ENCODE peak calls at places on chromosomes 3 and 15, in eight cellular contexts. K is heart right ventricle; R is H9; B is colonic mucosa; G is adrenal gland; Z is naive thymus-derived CD4-positive, alpha-beta T cell; T is Karpas-422; O is Peyer's patch. S is an unnamed sample. For H3K4me1, the result is how much of the 10 kb centered on the place peaks cover.

GRCh38 chr3:64220161-64220560 is 5.1 kb downstream of the PRICKLE2 start:
- DNase-seq in K (no peak), R (no peak), B (no peak), G (no peak), Z (no peak), T (no peak), O (no peak), S (no peak)

GRCh38 chr15:68542771-68543544 is 35.8 kb upstream of the CORO2B start:
- DNase-seq in K (peak), R (no peak), B (peak), G (peak), Z (no peak), T (no peak), O (no peak), S (no peak)

GRCh38 chr15:62343397-62343796 is 178.3 kb upstream of the C2CD4B start:
- DNase-seq in K (no peak), R (no peak), B (peak), G (no peak), Z (no peak), T (no peak), O (no peak), S (no peak)

GRCh38 chr3:53668872-53669271 is 174.5 kb downstream of the CACNA1D start:
- DNase-seq in K (no peak), R (no peak), B (no peak), G (no peak), Z (no peak), T (peak), O (no peak), S (no peak)

GRCh38 chr3:113728661-113729060 is 17.4 kb downstream of the NAA50 start:
- DNase-seq in K (no peak), R (no peak), B (no peak), G (no peak), Z (no peak), T (no peak), O (no peak), S (no peak)

GRCh38 chr15:92391640-92392039 is 2.0 kb upstream of the ST8SIA2 start:
- DNase-seq in K (no peak), R (peak), B (no peak), G (no peak), Z (no peak), T (peak), O (no peak), S (no peak)

GRCh38 chr3:124409650-124410275 is 320.5 kb upstream of the UMPS start:
- DNase-seq in K (no peak), R (no peak), B (no peak), G (no peak), Z (no peak), T (no peak), O (no peak), S (no peak)

GRCh38 chr3:58383904-58384303 is 49.7 kb downstream of the PDHB start:
- DNase-seq in K (no peak), R (no peak), B (no peak), G (peak), Z (no peak), T (no peak), O (no peak), S (no peak)

GRCh38 chr3:156382458-156383346 is 172.2 kb downstream of the SSR3 start:
- DNase-seq in K (no peak), R (peak), B (peak), G (peak), Z (no peak), T (peak), O (no peak), S (no peak)

GRCh38 chr3:76369170-76369569 is 583.8 kb upstream of the ZNF717 start:
- DNase-seq in K (no peak), R (no peak), B (no peak), G (no peak), Z (no peak), T (peak), O (no peak), S (no peak)

GRCh38 chr3:156638271-156638670 is 36.1 kb upstream of the TIPARP start:
- DNase-seq in K (no peak), R (no peak), B (no peak), G (no peak), Z (no peak), T (peak), O (no peak), S (no peak)

GRCh38 chr3:37909067-37909911 is 47.6 kb downstream of the CTDSPL start:
- DNase-seq in K (no peak), R (no peak), B (no peak), G (no peak), Z (no peak), T (no peak), O (no peak), S (no peak)

GRCh38 chr3:182609575-182610156 is 183.6 kb upstream of the ATP11B start:
- DNase-seq in K (no peak), R (no peak), B (peak), G (no peak), Z (no peak), T (no peak), O (no peak), S (no peak)

GRCh38 chr15:72375501-72375845 is 341 bp downstream of the HEXA start:
- DNase-seq in K (no peak), R (no peak), B (peak), G (peak), Z (no peak), T (peak), O (no peak), S (no peak)

GRCh38 chr3:168156479-168156878 is 60.8 kb upstream of the GOLIM4 start:
- DNase-seq in K (no peak), R (no peak), B (no peak), G (no peak), Z (no peak), T (no peak), O (no peak), S (no peak)

GRCh38 chr3:127739347-127740135 is 66.8 kb downstream of the ABTB1 start:
- DNase-seq in K (no peak), R (no peak), B (no peak), G (no peak), Z (no peak), T (no peak), O (no peak), S (no peak)

GRCh38 chr3:148992635-148993230 is 1.4 kb downstream of the GYG1 start:
- DNase-seq in K (no peak), R (no peak), B (no peak), G (no peak), Z (no peak), T (no peak), O (no peak), S (no peak)

GRCh38 chr3:186942168-186942567 is 11.8 kb downstream of the ST6GAL1 start:
- DNase-seq in K (no peak), R (no peak), B (no peak), G (no peak), Z (no peak), T (no peak), O (no peak), S (no peak)

GRCh38 chr3:10653866-10654611 is 148.7 kb upstream of the ATP2B2 start:
- DNase-seq in K (no peak), R (no peak), B (no peak), G (no peak), Z (no peak), T (no peak), O (no peak), S (no peak)

GRCh38 chr3:120495809-120496208 is 45.0 kb upstream of the FSTL1 start:
- DNase-seq in K (no peak), R (no peak), B (no peak), G (no peak), Z (no peak), T (no peak), O (no peak), S (no peak)

GRCh38 chr15:41930221-41930866 is 36.5 kb upstream of the SPTBN5 start:
- DNase-seq in K (no peak), R (no peak), B (peak), G (peak), Z (no peak), T (no peak), O (no peak), S (no peak)

GRCh38 chr3:166052440-166052839 is 215.2 kb upstream of the BCHE start:
- DNase-seq in K (no peak), R (peak), B (no peak), G (no peak), Z (no peak), T (no peak), O (no peak), S (no peak)

GRCh38 chr15:42728562-42728961 is 8.4 kb downstream of the CDAN1 start:
- DNase-seq in K (no peak), R (no peak), B (no peak), G (no peak), Z (no peak), T (no peak), O (no peak), S (no peak)

GRCh38 chr3:40768536-40768935 is 243.8 kb downstream of the ZNF621 start:
- DNase-seq in K (no peak), R (no peak), B (no peak), G (no peak), Z (no peak), T (no peak), O (no peak), S (no peak)

GRCh38 chr15:36632196-36632595 is 52.8 kb downstream of the CDIN1 start:
- DNase-seq in K (no peak), R (no peak), B (no peak), G (no peak), Z (no peak), T (no peak), O (no peak), S (no peak)

DNA sequence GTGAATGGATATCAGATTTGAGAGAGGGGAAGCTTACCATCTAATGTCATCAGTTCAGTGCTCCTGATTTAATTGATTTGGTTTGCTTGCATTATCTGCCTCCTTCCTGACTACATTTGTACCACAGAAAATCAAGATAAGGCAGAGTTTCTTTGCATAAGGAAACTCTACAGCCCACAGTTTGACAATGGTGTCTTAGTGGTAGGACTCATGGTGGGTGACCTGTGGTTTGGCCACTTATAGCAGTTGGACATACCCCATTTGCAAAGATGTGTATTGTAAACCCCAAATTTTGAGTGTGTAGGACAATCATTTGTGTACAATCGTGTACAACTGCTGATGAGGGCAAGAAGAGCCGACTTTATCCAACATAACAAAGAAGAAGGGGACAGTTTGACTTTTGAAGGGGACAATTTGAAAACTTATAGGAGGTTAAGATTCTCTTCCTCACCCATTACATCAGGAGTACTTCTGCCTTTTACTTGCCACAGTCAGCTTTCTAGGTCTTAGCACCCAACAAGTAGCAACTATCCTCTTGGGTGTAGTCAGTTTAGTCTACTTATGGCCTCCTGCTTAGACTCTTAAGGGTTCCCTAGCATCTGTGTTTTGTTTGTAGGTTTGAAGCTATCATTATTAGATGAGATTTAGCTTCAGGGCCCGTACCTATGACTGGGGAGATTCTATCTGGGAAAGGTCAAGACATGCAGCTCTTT is 6.2 kb downstream of the TGFBR2 start:
- DNase-seq in K (no peak), R (no peak), B (no peak), G (no peak), Z (no peak), T (no peak), O (no peak), S (no peak)
- H3K4me1 ChIP-seq in K (half or more), R (under half), B (under half), G (half or more), Z (half or more), T (under half), O (under half), S (half or more)

GRCh38 chr15:60397772-60398445 is at the start of gene ANXA2:
- DNase-seq in K (peak), R (peak), B (peak), G (peak), Z (peak), T (peak), O (peak), S (peak)

GRCh38 chr15:60396964-60397771 is 618 bp downstream of the ANXA2 start:
- DNase-seq in K (peak), R (peak), B (peak), G (peak), Z (peak), T (peak), O (peak), S (peak)

GRCh38 chr15:60395276-60396011 is 2.3 kb downstream of the ANXA2 start:
- DNase-seq in K (no peak), R (no peak), B (no peak), G (no peak), Z (no peak), T (no peak), O (no peak), S (no peak)

GRCh38 chr15:60396560-60396963 is 1.2 kb downstream of the ANXA2 start:
- DNase-seq in K (no peak), R (no peak), B (peak), G (no peak), Z (no peak), T (no peak), O (no peak), S (no peak)

GRCh38 chr15:60396100-60396499 is 1.7 kb downstream of the ANXA2 start:
- DNase-seq in K (no peak), R (no peak), B (no peak), G (no peak), Z (no peak), T (no peak), O (no peak), S (no peak)
- H3K4me1 ChIP-seq in K (half or more), R (under half), B (under half), G (half or more), Z (under half), T (under half), O (under half), S (under half)

DNA sequence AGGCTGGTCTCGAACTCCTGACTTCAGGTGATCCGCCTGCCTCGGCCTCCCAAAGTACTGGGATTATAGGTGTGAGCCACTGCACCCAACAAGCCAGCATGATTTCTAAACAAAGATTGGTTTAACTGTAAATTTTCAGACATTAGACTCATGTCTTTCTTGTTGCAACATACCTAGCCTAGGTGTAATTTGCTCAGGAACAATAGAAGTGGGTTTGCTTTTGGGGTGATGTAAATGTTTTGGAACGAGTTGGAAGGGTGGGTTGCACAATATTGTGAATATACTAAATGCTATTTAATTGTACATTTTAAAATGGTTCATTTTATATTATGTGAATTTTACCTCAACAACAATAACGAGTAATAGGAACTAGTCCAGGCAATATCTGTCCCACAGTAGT is 7.1 kb downstream of the CCR4 start:
- DNase-seq in K (no peak), R (no peak), B (no peak), G (no peak), Z (no peak), T (no peak), O (no peak), S (no peak)
- H3K4me1 ChIP-seq in K (under half), R (under half), B (under half), G (under half), Z (under half), T (under half), O (under half), S (under half)

GRCh38 chr3:134359121-134360010 is 14.9 kb downstream of the AMOTL2 start:
- DNase-seq in K (no peak), R (no peak), B (no peak), G (no peak), Z (no peak), T (no peak), O (no peak), S (no peak)

GRCh38 chr3:134362221-134362620 is 12.0 kb downstream of the AMOTL2 start:
- DNase-seq in K (no peak), R (no peak), B (no peak), G (peak), Z (no peak), T (no peak), O (no peak), S (no peak)

GRCh38 chr3:134357914-134358811 is 16.1 kb downstream of the AMOTL2 start:
- DNase-seq in K (no peak), R (peak), B (no peak), G (peak), Z (no peak), T (peak), O (no peak), S (no peak)

GRCh38 chr3:134361162-134361831 is 12.9 kb downstream of the AMOTL2 start:
- DNase-seq in K (no peak), R (no peak), B (no peak), G (no peak), Z (no peak), T (no peak), O (no peak), S (no peak)

GRCh38 chr3:134360046-134360445 is 14.2 kb downstream of the AMOTL2 start:
- DNase-seq in K (no peak), R (no peak), B (no peak), G (no peak), Z (no peak), T (no peak), O (no peak), S (no peak)
- H3K4me1 ChIP-seq in K (half or more), R (under half), B (under half), G (half or more), Z (under half), T (under half), O (under half), S (under half)

GRCh38 chr3:15803913-15804312 is 6.1 kb upstream of the ANKRD28 start:
- DNase-seq in K (no peak), R (no peak), B (no peak), G (no peak), Z (no peak), T (no peak), O (no peak), S (no peak)

GRCh38 chr3:15800327-15800726 is 2.5 kb upstream of the ANKRD28 start:
- DNase-seq in K (no peak), R (no peak), B (no peak), G (no peak), Z (no peak), T (no peak), O (no peak), S (no peak)

GRCh38 chr3:15800780-15801179 is 3.0 kb upstream of the ANKRD28 start:
- DNase-seq in K (no peak), R (no peak), B (no peak), G (no peak), Z (no peak), T (no peak), O (no peak), S (no peak)

GRCh38 chr3:15798533-15799245 is 910 bp upstream of the ANKRD28 start:
- DNase-seq in K (no peak), R (no peak), B (no peak), G (no peak), Z (no peak), T (no peak), O (no peak), S (no peak)

GRCh38 chr3:15801298-15801697 is 3.5 kb upstream of the ANKRD28 start:
- DNase-seq in K (no peak), R (no peak), B (no peak), G (no peak), Z (no peak), T (no peak), O (no peak), S (no peak)
- H3K4me1 ChIP-seq in K (half or more), R (under half), B (under half), G (under half), Z (under half), T (half or more), O (under half), S (half or more)

DNA sequence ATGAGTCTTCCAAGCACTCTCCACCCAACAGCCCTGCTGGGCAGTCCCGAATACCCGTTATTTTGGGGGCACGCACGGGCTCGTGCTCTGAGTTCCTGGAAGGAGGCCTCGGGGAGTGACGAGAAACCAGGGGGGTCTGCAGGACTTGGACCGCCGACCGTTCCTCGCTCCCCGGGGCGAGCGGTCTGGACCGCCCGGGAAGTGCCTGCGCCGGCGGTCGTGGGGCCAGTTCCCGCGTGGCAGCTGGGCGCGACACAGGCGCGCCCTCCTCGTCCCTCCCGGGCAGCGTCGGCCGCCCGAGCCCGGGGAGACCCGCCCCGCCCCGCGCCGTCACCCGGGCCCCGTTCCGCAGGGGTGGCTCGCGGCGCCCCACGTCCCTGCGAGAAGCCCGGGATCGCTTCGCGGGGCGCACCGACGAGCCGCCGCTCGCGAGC is 352 bp downstream of the GNB4 start:
- DNase-seq in K (peak), R (no peak), B (peak), G (peak), Z (no peak), T (no peak), O (no peak), S (no peak)
- H3K4me1 ChIP-seq in K (half or more), R (under half), B (under half), G (under half), Z (under half), T (under half), O (under half), S (under half)

GRCh38 chr3:44236485-44236908 is 5.2 kb upstream of the TOPAZ1 start:
- DNase-seq in K (no peak), R (no peak), B (no peak), G (no peak), Z (no peak), T (no peak), O (no peak), S (no peak)
- H3K4me1 ChIP-seq in K (under half), R (under half), B (under half), G (under half), Z (under half), T (under half), O (under half), S (under half)

GRCh38 chr15:40052604-40053003 is 13.6 kb upstream of the SRP14 start:
- DNase-seq in K (no peak), R (no peak), B (peak), G (peak), Z (no peak), T (no peak), O (peak), S (no peak)
- H3K4me1 ChIP-seq in K (under half), R (under half), B (under half), G (under half), Z (half or more), T (under half), O (half or more), S (half or more)

GRCh38 chr3:188607810-188608209 is 453.9 kb downstream of the LPP start:
- DNase-seq in K (no peak), R (no peak), B (no peak), G (no peak), Z (no peak), T (no peak), O (no peak), S (no peak)
- H3K4me1 ChIP-seq in K (under half), R (under half), B (under half), G (under half), Z (under half), T (under half), O (under half), S (under half)

S was measured in CD8-positive, alpha-beta memory T cell.